ENCODE peak calls at places on chromosomes 3 and 15, in five cellular contexts. S, M, V, R and I are unnamed samples.

GRCh38 chr3:170233532-170233931 is 11.3 kb downstream of the PRKCI start:
- DNase-seq in R (no peak), V (no peak), M (no peak), S (no peak), I (peak; percentile 48)

GRCh38 chr3:169149349-169149890 is 514.1 kb downstream of the MECOM start:
- DNase-seq in R (peak; percentile 70), M (peak; percentile 95), V (peak; percentile 93), S (peak; percentile 85), I (peak; percentile 88)

GRCh38 chr3:124552224-124552623 is 178.0 kb upstream of the UMPS start:
- DNase-seq in R (no peak), V (no peak), M (no peak), S (peak; percentile 37), I (peak; percentile 77)

GRCh38 chr3:132273043-132273442 is 44.2 kb upstream of the ACP3 start:
- DNase-seq in V (no peak), S (no peak), M (no peak), R (no peak), I (no peak)

GRCh38 chr3:197407053-197407452 is 108.6 kb upstream of the DLG1 start:
- DNase-seq in V (no peak), S (no peak), M (no peak), R (no peak), I (no peak)

GRCh38 chr15:60774829-60775228 is 295.9 kb upstream of the ICE2 start:
- DNase-seq in S (no peak), M (no peak), V (no peak), R (no peak), I (no peak)

GRCh38 chr3:52827441-52827840 is 3.0 kb downstream of the ITIH4 start:
- DNase-seq in V (no peak), R (no peak), M (no peak), S (no peak), I (no peak)

GRCh38 chr15:78540135-78540954 is at the start of gene PSMA4:
- DNase-seq in S (peak; percentile 90), M (peak; percentile 93), V (peak; percentile 97), R (peak; percentile 94), I (peak; percentile 95)

GRCh38 chr3:24829011-24829581 is 334.4 kb upstream of the THRB start:
- DNase-seq in M (peak; percentile 78), R (no peak), V (peak; percentile 77), S (peak; percentile 55), I (peak; percentile 37)

GRCh38 chr3:130900959-130901358 is 7.1 kb downstream of the ATP2C1 start:
- DNase-seq in S (no peak), M (no peak), V (no peak), R (no peak), I (no peak)

GRCh38 chr15:66932634-66933024 is 132.8 kb upstream of the SMAD3 start:
- DNase-seq in V (no peak), S (no peak), R (no peak), M (no peak), I (no peak)

GRCh38 chr15:43934480-43934879 is 107.7 kb downstream of the WDR76 start:
- DNase-seq in R (no peak), V (no peak), M (no peak), S (no peak), I (no peak)

GRCh38 chr3:27253831-27254230 is 115.4 kb downstream of the NEK10 start:
- DNase-seq in M (peak; percentile 68), S (peak; percentile 5), R (peak; percentile 11), V (no peak), I (peak; percentile 66)

GRCh38 chr3:32495085-32495484 is 7.6 kb downstream of the CMTM6 start:
- DNase-seq in V (no peak), S (no peak), R (no peak), M (no peak), I (no peak)

GRCh38 chr3:113628316-113628715 is 68.1 kb downstream of the USF3 start:
- DNase-seq in V (no peak), M (no peak), R (no peak), S (no peak), I (no peak)

GRCh38 chr15:82103500-82103899 is 57.7 kb upstream of the MEX3B start:
- DNase-seq in R (no peak), V (no peak), M (no peak), S (no peak), I (no peak)

GRCh38 chr15:95912280-95912625 is 418.2 kb upstream of the NR2F2 start:
- DNase-seq in S (no peak), R (no peak), V (no peak), M (peak; percentile 20), I (no peak)
- TF ChIP-seq CTCF in S (no peak), R (no peak), V (no peak), M (no peak), I (no peak)

GRCh38 chr15:74423443-74424257 is 10.1 kb downstream of the SEMA7A start:
- DNase-seq in V (no peak), S (no peak), M (no peak), R (no peak), I (no peak)
- TF ChIP-seq CTCF in V (no peak), S (no peak), M (no peak), R (no peak), I (no peak)

GRCh38 chr3:25962255-25962654 is 172.4 kb downstream of the OXSM start:
- DNase-seq in S (peak; percentile 13), M (peak; percentile 47), R (no peak), V (no peak), I (no peak)
- TF ChIP-seq CTCF in S (peak; percentile 47), M (peak; percentile 48), R (no peak), V (peak; percentile 45), I (no peak)

GRCh38 chr3:89250742-89251141 is 143.3 kb downstream of the EPHA3 start:
- DNase-seq in V (no peak), R (no peak), M (no peak), S (no peak), I (no peak)

DNA sequence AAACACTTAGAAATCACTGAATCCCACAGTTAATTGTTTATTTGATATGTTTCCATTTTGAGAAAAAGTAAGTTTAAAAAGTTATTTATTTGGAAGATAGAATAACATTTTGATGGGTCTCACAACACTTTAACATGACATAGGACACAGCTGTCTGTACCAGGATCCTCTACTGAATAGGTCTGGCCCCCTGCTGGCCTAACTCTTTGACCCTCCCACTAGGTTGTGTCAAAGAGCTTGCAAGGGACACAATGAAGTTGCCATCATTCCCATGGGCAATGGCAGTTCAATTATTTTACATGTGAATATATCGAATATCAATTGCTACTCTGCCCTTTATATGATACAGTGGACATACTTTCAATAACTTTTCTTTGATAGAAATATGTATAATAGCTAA is 138.9 kb downstream of the EPHA3 start:
- DNase-seq in M (peak; percentile 68), S (no peak), R (no peak), V (no peak), I (no peak)
- TF ChIP-seq CTCF in M (peak; percentile 31), S (no peak), R (no peak), V (no peak), I (no peak)

GRCh38 chr3:127817331-127817821 is 4.9 kb downstream of the MGLL start:
- DNase-seq in V (no peak), S (no peak), R (no peak), M (no peak), I (peak; percentile 79)
- TF ChIP-seq CTCF in V (no peak), S (no peak), R (no peak), M (no peak), I (no peak)